ENCODE peak calls at places on chromosomes 6 and 20, in six cellular contexts. One of them, this sample, is unnamed.

GRCh38 chr6:36751833-36752186 is 54.2 kb downstream of the RAB44 start:
- DNase-seq in amygdala: no peak
- DNase-seq in GDM1: no peak
- DNase-seq in head of caudate nucleus: peak
- DNase-seq in GM20000: no peak
- DNase-seq in esophagus squamous epithelium: no peak
- DNase-seq in this sample: no peak

GRCh38 chr6:17930321-17930993 is 57.0 kb downstream of the KIF13A start:
- DNase-seq in amygdala: no peak
- DNase-seq in GDM1: no peak
- DNase-seq in head of caudate nucleus: no peak
- DNase-seq in GM20000: no peak
- DNase-seq in esophagus squamous epithelium: no peak
- DNase-seq in this sample: no peak

GRCh38 chr6:83637953-83638352 is 70.9 kb downstream of the SNAP91 start:
- DNase-seq in amygdala: no peak
- DNase-seq in GDM1: no peak
- DNase-seq in head of caudate nucleus: no peak
- DNase-seq in GM20000: no peak
- DNase-seq in esophagus squamous epithelium: no peak
- DNase-seq in this sample: no peak

GRCh38 chr6:49257549-49257948 is 205.5 kb downstream of the MMUT start:
- DNase-seq in amygdala: no peak
- DNase-seq in GDM1: no peak
- DNase-seq in head of caudate nucleus: no peak
- DNase-seq in GM20000: no peak
- DNase-seq in esophagus squamous epithelium: no peak
- DNase-seq in this sample: no peak

GRCh38 chr6:13331516-13332348 is 3.4 kb upstream of the TBC1D7 start:
- DNase-seq in amygdala: no peak
- DNase-seq in GDM1: no peak
- DNase-seq in head of caudate nucleus: no peak
- DNase-seq in GM20000: peak
- DNase-seq in esophagus squamous epithelium: no peak
- DNase-seq in this sample: no peak

GRCh38 chr6:9405369-9405768 is 970.0 kb upstream of the SLC35B3 start:
- DNase-seq in amygdala: no peak
- DNase-seq in GDM1: no peak
- DNase-seq in head of caudate nucleus: no peak
- DNase-seq in GM20000: no peak
- DNase-seq in esophagus squamous epithelium: no peak
- DNase-seq in this sample: no peak

GRCh38 chr20:56925696-56926101 is 296.6 kb downstream of the TFAP2C start:
- DNase-seq in amygdala: no peak
- DNase-seq in GDM1: no peak
- DNase-seq in head of caudate nucleus: no peak
- DNase-seq in GM20000: no peak
- DNase-seq in esophagus squamous epithelium: no peak
- DNase-seq in this sample: no peak

GRCh38 chr6:36126553-36127458 is 3.5 kb upstream of the MAPK13 start:
- DNase-seq in amygdala: no peak
- DNase-seq in GDM1: no peak
- DNase-seq in head of caudate nucleus: no peak
- DNase-seq in GM20000: no peak
- DNase-seq in esophagus squamous epithelium: no peak
- DNase-seq in this sample: no peak

GRCh38 chr6:32666420-32667300 is at the start of gene HLA-DQB1:
- DNase-seq in amygdala: no peak
- DNase-seq in GDM1: peak
- DNase-seq in head of caudate nucleus: peak
- DNase-seq in GM20000: peak
- DNase-seq in esophagus squamous epithelium: no peak
- DNase-seq in this sample: peak

GRCh38 chr6:35463292-35463691 is 4.9 kb upstream of the RPL10A start:
- DNase-seq in amygdala: no peak
- DNase-seq in GDM1: no peak
- DNase-seq in head of caudate nucleus: no peak
- DNase-seq in GM20000: no peak
- DNase-seq in esophagus squamous epithelium: no peak
- DNase-seq in this sample: no peak

GRCh38 chr6:119012521-119012920 is 65.9 kb downstream of the FAM184A start:
- DNase-seq in amygdala: no peak
- DNase-seq in GDM1: no peak
- DNase-seq in head of caudate nucleus: no peak
- DNase-seq in GM20000: no peak
- DNase-seq in esophagus squamous epithelium: no peak
- DNase-seq in this sample: no peak

GRCh38 chr6:133956413-133957049 is 3.5 kb downstream of the TBPL1 start:
- DNase-seq in amygdala: no peak
- DNase-seq in GDM1: no peak
- DNase-seq in head of caudate nucleus: no peak
- DNase-seq in GM20000: no peak
- DNase-seq in esophagus squamous epithelium: no peak
- DNase-seq in this sample: no peak

GRCh38 chr6:85678000-85678601 is 35.4 kb upstream of the SYNCRIP start:
- DNase-seq in amygdala: no peak
- DNase-seq in GDM1: no peak
- DNase-seq in head of caudate nucleus: no peak
- DNase-seq in GM20000: no peak
- DNase-seq in esophagus squamous epithelium: no peak
- DNase-seq in this sample: no peak

GRCh38 chr6:31075528-31075927 is 36.8 kb downstream of the C6orf15 start:
- DNase-seq in amygdala: no peak
- DNase-seq in GDM1: no peak
- DNase-seq in head of caudate nucleus: no peak
- DNase-seq in GM20000: no peak
- DNase-seq in esophagus squamous epithelium: no peak
- DNase-seq in this sample: no peak

GRCh38 chr20:62671765-62672164 is 29.5 kb downstream of the SLCO4A1 start:
- DNase-seq in amygdala: no peak
- DNase-seq in GDM1: no peak
- DNase-seq in head of caudate nucleus: no peak
- DNase-seq in GM20000: no peak
- DNase-seq in esophagus squamous epithelium: no peak
- DNase-seq in this sample: no peak

GRCh38 chr6:71486466-71486865 is 197.9 kb downstream of the OGFRL1 start:
- DNase-seq in amygdala: no peak
- DNase-seq in GDM1: no peak
- DNase-seq in head of caudate nucleus: no peak
- DNase-seq in GM20000: no peak
- DNase-seq in esophagus squamous epithelium: no peak
- DNase-seq in this sample: no peak

GRCh38 chr6:40788661-40789111 is 201.5 kb upstream of the LRFN2 start:
- DNase-seq in amygdala: no peak
- DNase-seq in GDM1: no peak
- DNase-seq in head of caudate nucleus: no peak
- DNase-seq in GM20000: no peak
- DNase-seq in esophagus squamous epithelium: no peak
- DNase-seq in this sample: no peak

GRCh38 chr20:34987288-34988175 is 31.9 kb downstream of the MYH7B start:
- DNase-seq in amygdala: no peak
- DNase-seq in GDM1: no peak
- DNase-seq in head of caudate nucleus: no peak
- DNase-seq in GM20000: no peak
- DNase-seq in esophagus squamous epithelium: no peak
- DNase-seq in this sample: no peak

GRCh38 chr20:47063407-47063806 is 168.8 kb downstream of the EYA2 start:
- DNase-seq in amygdala: no peak
- DNase-seq in GDM1: no peak
- DNase-seq in head of caudate nucleus: no peak
- DNase-seq in GM20000: no peak
- DNase-seq in esophagus squamous epithelium: no peak
- DNase-seq in this sample: no peak

GRCh38 chr20:50980071-50980681 is 21.6 kb downstream of the MOCS3 start:
- DNase-seq in amygdala: no peak
- DNase-seq in GDM1: no peak
- DNase-seq in head of caudate nucleus: no peak
- DNase-seq in GM20000: no peak
- DNase-seq in esophagus squamous epithelium: no peak
- DNase-seq in this sample: peak

GRCh38 chr6:41571066-41571780 is 25.0 kb downstream of the FOXP4 start:
- DNase-seq in amygdala: no peak
- DNase-seq in GDM1: no peak
- DNase-seq in head of caudate nucleus: peak
- DNase-seq in GM20000: no peak
- DNase-seq in esophagus squamous epithelium: no peak
- DNase-seq in this sample: no peak

GRCh38 chr6:131136021-131136847 is 967 bp downstream of the AKAP7 start:
- DNase-seq in amygdala: no peak
- DNase-seq in GDM1: peak
- DNase-seq in head of caudate nucleus: no peak
- DNase-seq in GM20000: no peak
- DNase-seq in esophagus squamous epithelium: no peak
- DNase-seq in this sample: no peak